ENCODE peak calls at places on chromosomes 2 and 18, in five cellular contexts. F, J, I, O and Z are unnamed samples.
A peak's percentile ranks its signal among the peaks of the same experiment; 100 is the strongest.

GRCh38 chr18:76823574-76823973 is 1.2 kb downstream of the ZNF236 start:
- DNase-seq in F (peak; percentile 53), J (no peak), I (peak; percentile 82), O (no peak), Z (no peak)

GRCh38 chr2:30271300-30271699 is 40.0 kb downstream of the LBH start:
- DNase-seq in F (no peak), J (no peak), I (peak; percentile 22), O (no peak), Z (no peak)

GRCh38 chr18:36284671-36285295 is 12.7 kb upstream of the FHOD3 start:
- DNase-seq in F (peak; percentile 52), J (peak; percentile 69), I (peak; percentile 71), O (peak; percentile 45), Z (peak; percentile 72)

GRCh38 chr18:49031511-49032188 is 80.9 kb upstream of the SMAD7 start:
- DNase-seq in F (no peak), J (no peak), I (peak; percentile 46), O (peak; percentile 87), Z (no peak)

GRCh38 chr2:25979006-25979405 is 3.3 kb downstream of the KIF3C start:
- DNase-seq in F (no peak), J (no peak), I (no peak), O (no peak), Z (no peak)

GRCh38 chr2:8684421-8684884 is 2.6 kb downstream of the ID2 start:
- DNase-seq in F (peak; percentile 78), J (no peak), I (peak; percentile 72), O (peak; percentile 76), Z (peak; percentile 22)

GRCh38 chr2:68452168-68452890 is 14.8 kb downstream of the FBXO48 start:
- DNase-seq in F (no peak), J (no peak), I (no peak), O (no peak), Z (peak; percentile 64)

GRCh38 chr18:69814861-69815385 is 132.8 kb downstream of the CD226 start:
- DNase-seq in F (no peak), J (no peak), I (no peak), O (no peak), Z (no peak)

GRCh38 chr2:150339951-150340350 is 147.5 kb downstream of the RND3 start:
- DNase-seq in F (no peak), J (no peak), I (no peak), O (no peak), Z (no peak)

GRCh38 chr2:238652053-238652770 is 195.7 kb upstream of the TWIST2 start:
- DNase-seq in F (no peak), J (no peak), I (peak; percentile 29), O (no peak), Z (no peak)

GRCh38 chr2:30655660-30656059 is 151.6 kb downstream of the CAPN13 start:
- DNase-seq in F (no peak), J (no peak), I (peak; percentile 61), O (no peak), Z (no peak)

GRCh38 chr18:74517236-74517630 is 17.1 kb upstream of the CNDP1 start:
- DNase-seq in F (no peak), J (no peak), I (peak; percentile 54), O (no peak), Z (no peak)

GRCh38 chr2:160784034-160784433 is 290.4 kb upstream of the RBMS1 start:
- DNase-seq in F (no peak), J (peak; percentile 16), I (no peak), O (no peak), Z (no peak)

GRCh38 chr2:119349289-119349688 is 17.3 kb downstream of the C2orf76 start:
- DNase-seq in F (no peak), J (peak; percentile 83), I (no peak), O (no peak), Z (no peak)

GRCh38 chr2:42195559-42195958 is 26.4 kb downstream of the EML4 start:
- DNase-seq in F (no peak), J (peak; percentile 87), I (no peak), O (no peak), Z (no peak)

GRCh38 chr2:119179951-119180350 is 21.4 kb upstream of the C1QL2 start:
- DNase-seq in F (no peak), J (no peak), I (no peak), O (no peak), Z (no peak)

GRCh38 chr2:171529914-171530313 is 7.6 kb downstream of the CYBRD1 start:
- DNase-seq in F (peak; percentile 22), J (no peak), I (peak; percentile 60), O (no peak), Z (no peak)

GRCh38 chr18:67896471-67896870 is 380.0 kb upstream of the DSEL start:
- DNase-seq in F (no peak), J (no peak), I (no peak), O (no peak), Z (no peak)

GRCh38 chr18:3457261-3457724 is 7.3 kb downstream of the TGIF1 start:
- DNase-seq in F (no peak), J (no peak), I (no peak), O (no peak), Z (no peak)

GRCh38 chr2:71471276-71471675 is 17.9 kb downstream of the DYSF start:
- DNase-seq in F (no peak), J (peak; percentile 21), I (no peak), O (no peak), Z (no peak)

GRCh38 chr18:75548353-75548752 is 120.8 kb upstream of the SMIM21 start:
- DNase-seq in F (no peak), J (no peak), I (peak; percentile 69), O (peak; percentile 52), Z (no peak)

GRCh38 chr2:192029089-192029488 is 165.6 kb downstream of the TMEFF2 start:
- DNase-seq in F (peak; percentile 5), J (peak; percentile 48), I (peak; percentile 89), O (peak; percentile 12), Z (no peak)

GRCh38 chr2:157990173-157990572 is 111.5 kb upstream of the UPP2 start:
- DNase-seq in F (no peak), J (no peak), I (no peak), O (no peak), Z (no peak)

GRCh38 chr2:3460831-3461544 is 58.3 kb downstream of the ADI1 start:
- DNase-seq in F (no peak), J (no peak), I (no peak), O (no peak), Z (no peak)

GRCh38 chr2:68231061-68231372 is 21.3 kb downstream of the PPP3R1 start:
- DNase-seq in F (no peak), J (no peak), I (no peak), O (no peak), Z (no peak)

GRCh38 chr2:71783215-71783614 is 329.9 kb downstream of the DYSF start:
- DNase-seq in F (no peak), J (no peak), I (no peak), O (no peak), Z (no peak)

GRCh38 chr2:98477036-98477435 is 32.4 kb downstream of the INPP4A start:
- DNase-seq in F (no peak), J (no peak), I (no peak), O (no peak), Z (no peak)

GRCh38 chr2:196372811-196373664 is 201.7 kb upstream of the STK17B start:
- DNase-seq in F (no peak), J (no peak), I (no peak), O (no peak), Z (no peak)

GRCh38 chr18:35672897-35673296 is 91.4 kb downstream of the GALNT1 start:
- DNase-seq in F (no peak), J (peak; percentile 87), I (no peak), O (no peak), Z (no peak)

GRCh38 chr2:165691615-165692014 is 102.4 kb downstream of the GALNT3 start:
- DNase-seq in F (no peak), J (no peak), I (peak; percentile 87), O (no peak), Z (no peak)

DNA sequence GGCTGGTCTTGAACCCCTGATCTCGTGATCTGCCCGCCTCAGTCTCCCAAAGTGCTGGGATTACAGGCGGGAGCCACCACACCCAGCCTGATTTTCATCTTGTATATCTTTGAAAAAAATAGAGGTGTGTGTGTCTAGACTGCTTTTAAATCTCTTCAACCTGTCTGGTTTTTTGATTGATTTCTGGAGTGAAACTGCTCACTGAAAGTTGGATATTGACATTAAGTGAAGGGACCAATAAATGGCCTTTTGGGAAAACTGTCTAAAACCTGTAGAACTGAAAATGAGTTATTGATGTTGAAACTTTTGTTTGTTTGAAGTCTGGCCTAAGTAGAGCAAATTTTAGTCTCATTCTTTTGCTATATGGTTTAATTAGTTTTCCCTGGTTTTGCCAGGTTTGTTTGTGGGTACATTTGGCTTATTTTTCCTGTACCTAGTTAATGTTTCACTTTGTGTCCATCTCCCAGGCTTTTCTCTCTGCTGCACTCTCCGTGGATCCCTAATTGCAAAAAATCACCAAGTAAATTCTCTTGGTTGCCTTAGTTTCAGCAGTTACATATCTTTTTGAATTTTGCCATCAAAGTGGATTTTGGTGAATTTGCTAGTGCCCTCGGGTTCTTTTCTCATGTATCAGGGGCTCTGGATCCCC is 144.3 kb downstream of the MAP4K4 start:
- DNase-seq in F (no peak), J (no peak), I (no peak), O (no peak), Z (no peak)
- H3K36me3 ChIP-seq in F (peaks cover 100% of the 10 kb centered on the region), J (peaks cover 5% of the 10 kb centered on the region), I (peaks cover 98% of the 10 kb centered on the region), O (peaks cover 98% of the 10 kb centered on the region), Z (peaks cover 97% of the 10 kb centered on the region)

GRCh38 chr2:215316336-215316735 is 4.5 kb downstream of the ATIC start:
- DNase-seq in F (no peak), J (no peak), I (no peak), O (no peak), Z (no peak)
- H3K36me3 ChIP-seq in F (peaks cover 92% of the 10 kb centered on the region), J (peaks cover 3% of the 10 kb centered on the region), I (peaks cover 65% of the 10 kb centered on the region), O (peaks cover 84% of the 10 kb centered on the region), Z (peaks cover 35% of the 10 kb centered on the region)

DNA sequence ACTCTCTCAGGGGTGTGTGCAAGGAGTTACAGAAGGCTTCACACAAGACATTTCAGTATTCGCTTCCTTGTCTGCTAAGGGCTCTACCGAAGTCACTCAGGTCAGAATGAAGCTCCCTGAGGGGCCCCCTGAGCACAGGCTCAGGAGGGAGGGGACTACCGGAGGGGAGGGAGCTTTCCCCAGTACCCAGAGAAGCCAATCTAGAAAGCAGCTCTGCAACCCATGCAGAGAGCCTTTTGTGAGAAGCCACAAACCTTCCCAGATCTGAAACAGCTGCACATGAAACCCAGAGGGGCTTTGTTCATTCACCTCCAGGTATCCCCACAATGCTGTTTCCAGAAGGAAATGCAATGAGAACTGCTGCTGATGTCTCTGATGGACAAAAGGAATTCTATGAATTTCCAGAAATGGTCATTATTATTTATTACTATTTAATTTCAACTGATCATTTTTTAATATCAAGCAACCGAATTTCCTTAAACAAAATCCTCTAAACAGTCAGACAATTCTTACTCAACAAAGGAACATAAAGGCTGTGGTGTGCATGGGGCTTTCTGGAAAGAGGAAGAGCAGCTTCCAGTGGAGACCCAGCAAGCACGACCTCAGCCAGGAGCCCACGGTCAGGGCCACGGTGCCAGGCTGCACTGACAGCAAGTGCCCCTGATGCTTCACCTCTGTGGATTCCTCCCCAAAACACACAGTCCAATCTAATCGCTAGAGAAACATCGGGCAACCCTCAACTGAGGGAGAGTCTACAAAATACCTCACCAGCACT is 42.0 kb downstream of the NDUFA10 start:
- DNase-seq in F (no peak), J (no peak), I (peak; percentile 13), O (peak; percentile 79), Z (no peak)
- H3K36me3 ChIP-seq in F (peaks cover 89% of the 10 kb centered on the region), J (peaks cover 10% of the 10 kb centered on the region), I (peaks cover 53% of the 10 kb centered on the region), O (peaks cover 59% of the 10 kb centered on the region), Z (peaks cover 68% of the 10 kb centered on the region)

GRCh38 chr2:15630958-15631719 is 39.5 kb downstream of the DDX1 start:
- DNase-seq in F (no peak), J (no peak), I (no peak), O (no peak), Z (no peak)
- H3K36me3 ChIP-seq in F (peaks cover 99% of the 10 kb centered on the region), J (peaks cover 10% of the 10 kb centered on the region), I (peaks cover 95% of the 10 kb centered on the region), O (peaks cover 90% of the 10 kb centered on the region), Z (peaks cover 95% of the 10 kb centered on the region)

GRCh38 chr2:178827739-178828487 is 20.7 kb upstream of the TTN start:
- DNase-seq in F (no peak), J (no peak), I (no peak), O (no peak), Z (no peak)
- H3K36me3 ChIP-seq in F (no peaks in the 10 kb centered on the region), J (no peaks in the 10 kb centered on the region), I (peaks cover 83% of the 10 kb centered on the region), O (no peaks in the 10 kb centered on the region), Z (peaks cover 19% of the 10 kb centered on the region)